ENCODE peak calls at places on chromosomes 7 and 10, in five cellular contexts. S is CD8-positive, alpha-beta T cell; U is CD8-positive, alpha-beta memory T cell; Z is NT2/D1; K is adrenal gland. O is an unnamed sample.
A peak's percentile ranks its signal among the peaks of the same experiment; 100 is the strongest.

GRCh38 chr7:471866-472639 is 47.6 kb downstream of the PDGFA start:
- DNase-seq in Z (no peak), S (no peak), U (peak; percentile 42), K (peak; percentile 66), O (peak; percentile 35)

GRCh38 chr7:141944811-141945210 is 2.0 kb downstream of the CLEC5A start:
- DNase-seq in K (no peak), S (no peak), U (no peak), Z (no peak), O (no peak)

GRCh38 chr7:128831994-128832879 is 2.0 kb downstream of the FLNC start:
- DNase-seq in U (no peak), K (no peak), Z (peak; percentile 81), S (no peak), O (peak; percentile 67)

GRCh38 chr7:36278767-36279171 is 110.9 kb upstream of the ANLN start:
- DNase-seq in Z (peak; percentile 79), K (no peak), S (no peak), U (no peak), O (no peak)

GRCh38 chr7:51160990-51161615 is 155.5 kb downstream of the COBL start:
- DNase-seq in K (peak; percentile 75), U (peak; percentile 42), S (peak; percentile 50), Z (peak; percentile 91), O (peak; percentile 26)

GRCh38 chr10:77771851-77772250 is 134.2 kb upstream of the KCNMA1 start:
- DNase-seq in Z (no peak), S (no peak), K (no peak), U (no peak), O (no peak)

GRCh38 chr10:110192552-110192951 is 14.9 kb upstream of the MXI1 start:
- DNase-seq in U (no peak), K (no peak), Z (no peak), S (no peak), O (no peak)

GRCh38 chr7:159057647-159058046 is 87.0 kb downstream of the VIPR2 start:
- DNase-seq in K (no peak), S (no peak), Z (no peak), U (no peak), O (no peak)

GRCh38 chr7:34087892-34088891 is 182.9 kb downstream of the BMPER start:
- DNase-seq in S (no peak), K (peak; percentile 16), Z (peak; percentile 64), U (no peak), O (peak; percentile 18)

GRCh38 chr10:12348870-12349627 is at the start of gene CAMK1D:
- DNase-seq in K (peak; percentile 73), Z (peak; percentile 49), S (peak; percentile 91), U (peak; percentile 90), O (peak; percentile 80)

GRCh38 chr7:8051373-8051772 is 82.8 kb downstream of the GLCCI1 start:
- DNase-seq in Z (no peak), K (no peak), S (no peak), U (no peak), O (no peak)

GRCh38 chr10:133379152-133379800 is at the start of gene PAOX:
- DNase-seq in Z (no peak), U (peak; percentile 54), S (peak; percentile 59), K (peak; percentile 76), O (no peak)

GRCh38 chr7:75813084-75813483 is 522 bp downstream of the CCL24 start:
- DNase-seq in U (no peak), S (no peak), Z (no peak), K (no peak), O (no peak)

GRCh38 chr10:13983035-13983434 is 347.7 kb downstream of the FRMD4A start:
- DNase-seq in Z (no peak), U (no peak), K (peak; percentile 13), S (no peak), O (no peak)

GRCh38 chr7:132437730-132438129 is 138.5 kb downstream of the PLXNA4 start:
- DNase-seq in S (no peak), U (peak; percentile 48), Z (no peak), K (no peak), O (no peak)

GRCh38 chr7:47807756-47808155 is 140.5 kb downstream of the PKD1L1 start:
- DNase-seq in Z (no peak), K (peak; percentile 6), S (no peak), U (no peak), O (no peak)

GRCh38 chr10:129626801-129627434 is 159.9 kb downstream of the MGMT start:
- DNase-seq in Z (no peak), K (no peak), U (no peak), S (no peak), O (no peak)

GRCh38 chr10:3822541-3822940 is 37.5 kb upstream of the KLF6 start:
- DNase-seq in S (no peak), K (no peak), U (no peak), Z (no peak), O (no peak)

GRCh38 chr7:118949031-118949430 is 724.5 kb downstream of the ANKRD7 start:
- DNase-seq in S (no peak), K (no peak), Z (no peak), U (no peak), O (peak; percentile 23)

GRCh38 chr7:100044719-100045118 is 4.9 kb upstream of the ZSCAN21 start:
- DNase-seq in S (no peak), U (no peak), Z (no peak), K (peak; percentile 63), O (no peak)

GRCh38 chr10:62046522-62047239 is 145.2 kb downstream of the ARID5B start:
- DNase-seq in K (peak; percentile 42), Z (no peak), U (no peak), S (no peak), O (peak; percentile 23)

GRCh38 chr10:110797416-110797815 is 74.3 kb upstream of the PDCD4 start:
- DNase-seq in Z (no peak), S (no peak), K (no peak), U (no peak), O (no peak)

GRCh38 chr10:105691811-105692210 is 1050.7 kb downstream of the SORCS3 start:
- DNase-seq in U (no peak), Z (peak; percentile 40), S (no peak), K (no peak), O (no peak)

GRCh38 chr7:128892521-128893250 is 17.8 kb downstream of the KCP start:
- DNase-seq in Z (no peak), U (no peak), K (no peak), S (no peak), O (no peak)

GRCh38 chr10:80487791-80488538 is 33.9 kb downstream of the TSPAN14 start:
- DNase-seq in S (peak; percentile 62), K (peak; percentile 38), U (peak; percentile 72), Z (no peak), O (no peak)

DNA sequence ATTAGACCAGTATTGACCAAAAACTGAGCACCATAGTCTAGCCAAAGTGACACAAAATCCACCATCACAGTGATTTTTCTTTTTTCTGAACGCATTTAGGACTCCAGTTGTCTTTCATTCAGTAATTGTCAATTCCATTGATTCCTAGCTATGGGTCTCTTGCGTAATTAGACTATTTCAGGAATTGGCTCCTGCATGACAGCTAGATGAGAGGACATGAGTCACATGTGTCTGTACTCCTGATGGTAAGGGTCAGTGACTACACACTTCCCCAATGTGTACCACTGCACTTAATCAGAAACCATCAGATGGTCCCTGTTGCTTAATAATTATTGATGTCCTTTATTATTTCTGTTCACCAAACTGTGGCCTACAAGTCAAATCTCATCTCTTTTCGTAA is 469.5 kb downstream of the POM121L12 start:
- DNase-seq in K (no peak), U (no peak), S (no peak), Z (no peak), O (no peak)
- H3K4me3 ChIP-seq in K (no peak overlapping the region), U (no peak overlapping the region), S (no peak overlapping the region), Z (no peak overlapping the region), O (no peak overlapping the region)

DNA sequence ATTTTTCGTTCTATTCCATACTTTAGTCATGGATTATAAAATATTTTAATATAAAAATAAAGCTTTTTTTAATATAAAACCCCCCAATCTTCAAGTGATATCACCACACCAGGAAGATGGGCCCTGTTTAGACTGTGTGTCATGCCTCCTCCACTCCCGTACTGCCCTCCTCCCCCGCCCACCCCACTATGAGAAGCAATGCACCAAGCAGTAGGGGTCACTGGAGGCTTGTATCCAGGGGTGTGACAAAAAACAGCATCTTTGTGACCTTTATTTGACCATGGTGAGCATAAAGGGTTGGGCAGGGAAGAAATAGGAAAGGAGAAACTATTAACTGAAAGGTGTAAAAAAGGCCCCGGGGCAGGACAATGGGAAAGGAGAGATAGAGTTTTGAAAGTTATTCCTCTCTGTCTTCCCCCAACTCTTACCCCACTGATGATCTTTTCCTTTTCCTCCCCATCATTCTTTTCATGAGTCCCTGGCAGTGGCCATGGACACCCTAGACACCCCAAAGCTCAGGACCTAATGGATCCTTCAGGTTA is 3.5 kb downstream of the PITX3 start:
- DNase-seq in Z (no peak), S (no peak), U (no peak), K (no peak), O (no peak)
- H3K27me3 ChIP-seq in Z (peaks cover 45% of the 10 kb centered on the region), S (peaks cover 10% of the 10 kb centered on the region), U (peaks cover 12% of the 10 kb centered on the region), K (peaks cover under 1% of the 10 kb centered on the region), O (no peaks in the 10 kb centered on the region)

GRCh38 chr7:151869457-151869856 is 7.5 kb downstream of the PRKAG2 start:
- DNase-seq in S (no peak), K (no peak), Z (no peak), U (no peak), O (no peak)

GRCh38 chr7:151871904-151872303 is 5.0 kb downstream of the PRKAG2 start:
- DNase-seq in U (no peak), S (no peak), Z (no peak), K (no peak), O (no peak)

GRCh38 chr7:151871189-151871735 is 5.7 kb downstream of the PRKAG2 start:
- DNase-seq in Z (no peak), K (no peak), U (no peak), S (no peak), O (no peak)

GRCh38 chr7:151868805-151869188 is 8.1 kb downstream of the PRKAG2 start:
- DNase-seq in Z (no peak), U (no peak), K (no peak), S (no peak), O (no peak)

GRCh38 chr7:151869968-151870918 is 6.7 kb downstream of the PRKAG2 start:
- DNase-seq in S (no peak), K (no peak), Z (no peak), U (no peak), O (no peak)
- H3K4me3 ChIP-seq in S (no peak overlapping the region), K (no peak overlapping the region), Z (no peak overlapping the region), U (no peak overlapping the region), O (no peak overlapping the region)

DNA sequence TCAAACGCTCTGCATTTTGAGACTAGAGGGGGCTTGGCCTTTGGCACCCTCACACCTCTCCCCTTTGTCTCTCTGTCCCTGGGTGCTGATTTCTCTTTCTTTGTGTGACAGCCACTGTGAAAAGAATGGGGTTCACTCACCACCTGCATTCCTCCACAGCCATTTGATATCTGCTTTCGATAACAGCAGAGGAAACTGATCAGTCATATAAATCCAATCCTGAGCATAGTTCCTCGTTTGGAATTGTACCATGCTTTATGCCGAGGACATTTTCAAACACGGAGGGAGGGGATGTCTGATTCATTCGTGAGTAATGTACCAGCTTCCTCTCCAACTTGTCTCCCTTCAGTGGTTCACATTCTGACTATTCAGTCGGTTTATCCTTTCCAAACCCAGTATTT is 15.8 kb downstream of the MET start:
- DNase-seq in S (no peak), Z (no peak), K (no peak), U (no peak), O (peak; percentile 41)
- H3K27me3 ChIP-seq in S (no peaks in the 10 kb centered on the region), Z (no peaks in the 10 kb centered on the region), K (no peaks in the 10 kb centered on the region), U (no peaks in the 10 kb centered on the region), O (no peaks in the 10 kb centered on the region)

O was measured in MG63.